ENCODE peak calls at places on chromosomes 4 and X, in six cellular contexts. J is upper lobe of right lung; K is activated CD4-positive, alpha-beta T cell treated with anti-CD3 and anti-CD28 coated beads, Interleukin-2, amount 50 U/mL, for 4 hours; U is NCI-H510A treated with DMSO at 0.1 percent for 48 hours; Z is germinal center; V is mammary epithelial cell. Q is an unnamed sample.

GRCh38 chr4:139501117-139501516 is 47.2 kb downstream of the RAB33B start:
- DNase-seq in J (no peak), K (no peak), U (no peak), Z (no peak), V (no peak), Q (no peak)

GRCh38 chr4:2437475-2438215 is 18.9 kb downstream of the CFAP99 start:
- DNase-seq in J (no peak), K (no peak), U (no peak), Z (no peak), V (no peak), Q (no peak)

GRCh38 chr4:19492611-19493010 is 759.1 kb upstream of the SLIT2 start:
- DNase-seq in J (no peak), K (no peak), U (no peak), Z (no peak), V (no peak), Q (no peak)

GRCh38 chr4:53986062-53986461 is 78.3 kb downstream of the CHIC2 start:
- DNase-seq in J (no peak), K (no peak), U (no peak), Z (no peak), V (no peak), Q (no peak)

GRCh38 chr4:7411491-7411890 is 23.2 kb downstream of the PSAPL1 start:
- DNase-seq in J (no peak), K (no peak), U (no peak), Z (no peak), V (no peak), Q (no peak)

GRCh38 chr4:28811025-28811424 is 1909.1 kb upstream of the PCDH7 start:
- DNase-seq in J (no peak), K (no peak), U (no peak), Z (no peak), V (no peak), Q (no peak)

GRCh38 chr4:161841759-161842158 is 322.0 kb downstream of the FSTL5 start:
- DNase-seq in J (no peak), K (no peak), U (no peak), Z (no peak), V (no peak), Q (no peak)

GRCh38 chr4:127131527-127131926 is 501.2 kb upstream of the INTU start:
- DNase-seq in J (no peak), K (no peak), U (no peak), Z (no peak), V (no peak), Q (no peak)

GRCh38 chrX:140712413-140713173 is 3.0 kb downstream of the LINC00632 start:
- DNase-seq in J (peak; percentile 78), K (no peak), U (no peak), Z (no peak), V (no peak), Q (peak; percentile 62)

GRCh38 chr4:176302283-176303275 is 17.2 kb upstream of the SPCS3 start:
- DNase-seq in J (no peak), K (no peak), U (no peak), Z (no peak), V (peak; percentile 56), Q (peak; percentile 78)

GRCh38 chr4:155999743-156000142 is 46.1 kb upstream of the CTSO start:
- DNase-seq in J (no peak), K (no peak), U (no peak), Z (no peak), V (no peak), Q (no peak)

GRCh38 chrX:153727108-153727931 is 2.7 kb downstream of the ABCD1 start:
- DNase-seq in J (peak; percentile 74), K (no peak), U (no peak), Z (no peak), V (no peak), Q (no peak)